ENCODE peak calls at places on chromosomes 6 and 20, in eight cellular contexts. T is GM06990, F is OCI-LY7, Z is mammary epithelial cell, S is WERI-Rb-1, W is coronary artery, Y is GM12865, P is transverse colon. E is an unnamed sample.

GRCh38 chr6:2770171-2770570 is 5.0 kb downstream of the WRNIP1 start:
- DNase-seq in P (no peak), S (no peak), Y (no peak), T (no peak), Z (no peak), W (no peak), F (no peak), E (no peak)

GRCh38 chr6:139443226-139444112 is 69.0 kb upstream of the CITED2 start:
- DNase-seq in W (no peak), Y (no peak), Z (no peak), S (no peak), P (no peak), F (no peak), T (no peak), E (no peak)

GRCh38 chr6:10964684-10965083 is 77.8 kb downstream of the SYCP2L start:
- DNase-seq in P (no peak), F (no peak), S (no peak), Z (no peak), T (no peak), W (no peak), Y (peak; percentile 75), E (no peak)

GRCh38 chr6:37809144-37809543 is 10.4 kb upstream of the ZFAND3 start:
- DNase-seq in P (no peak), S (no peak), Z (peak; percentile 23), T (no peak), W (no peak), Y (no peak), F (no peak), E (no peak)

GRCh38 chr20:10609726-10610125 is 64.1 kb downstream of the JAG1 start:
- DNase-seq in W (no peak), Y (no peak), Z (no peak), T (no peak), F (no peak), P (no peak), S (no peak), E (no peak)

GRCh38 chr6:105675715-105676397 is 273.0 kb upstream of the PREP start:
- DNase-seq in P (no peak), T (no peak), S (no peak), Z (peak; percentile 89), F (no peak), Y (peak; percentile 13), W (no peak), E (peak; percentile 3)

GRCh38 chr20:20450461-20451027 is 82.6 kb downstream of the INSM1 start:
- DNase-seq in Y (no peak), W (no peak), S (no peak), T (no peak), Z (no peak), P (no peak), F (no peak), E (no peak)

GRCh38 chr6:149863596-149863845 is 638 bp downstream of the LRP11 start:
- DNase-seq in S (no peak), T (no peak), P (no peak), Z (no peak), F (no peak), Y (no peak), W (no peak), E (no peak)

GRCh38 chr6:135522975-135523692 is 25.6 kb upstream of the AHI1 start:
- DNase-seq in S (no peak), W (no peak), P (no peak), T (no peak), F (no peak), Z (no peak), Y (no peak), E (no peak)

GRCh38 chr6:5580736-5581568 is 319.6 kb downstream of the FARS2 start:
- DNase-seq in T (no peak), F (peak; percentile 12), W (no peak), Y (peak; percentile 24), Z (no peak), S (no peak), P (no peak), E (peak; percentile 43)

GRCh38 chr20:33199026-33199425 is 18.1 kb upstream of the BPIFA3 start:
- DNase-seq in T (no peak), S (no peak), Z (no peak), P (no peak), W (no peak), F (no peak), Y (no peak), E (no peak)

GRCh38 chr6:299050-299980 is 7.0 kb downstream of the DUSP22 start:
- DNase-seq in P (no peak), Y (no peak), Z (no peak), S (no peak), W (peak; percentile 70), T (no peak), F (no peak), E (no peak)

GRCh38 chr6:96760153-96760687 is 77.1 kb downstream of the GPR63 start:
- DNase-seq in S (peak; percentile 18), T (no peak), Y (peak; percentile 8), W (no peak), P (no peak), F (peak; percentile 4), Z (no peak), E (peak; percentile 3)

GRCh38 chr6:107811591-107812218 is 12.4 kb downstream of the SCML4 start:
- DNase-seq in T (no peak), P (no peak), Y (no peak), F (no peak), W (peak; percentile 40), Z (peak; percentile 51), S (no peak), E (no peak)

GRCh38 chr20:46568570-46569129 is 18.2 kb upstream of the OCSTAMP start:
- DNase-seq in P (peak; percentile 69), F (no peak), W (no peak), T (no peak), S (no peak), Z (peak; percentile 19), Y (no peak), E (no peak)

GRCh38 chr6:24926639-24927038 is 9.1 kb downstream of the RIPOR2 start:
- DNase-seq in S (no peak), P (no peak), T (no peak), Y (no peak), F (no peak), W (no peak), Z (no peak), E (no peak)

GRCh38 chr6:24925661-24926060 is 10.1 kb downstream of the RIPOR2 start:
- DNase-seq in W (no peak), S (no peak), T (no peak), F (no peak), Z (no peak), Y (no peak), P (no peak), E (no peak)

GRCh38 chr6:24926192-24926591 is 9.6 kb downstream of the RIPOR2 start:
- DNase-seq in S (no peak), T (no peak), Y (no peak), Z (no peak), F (no peak), P (no peak), W (no peak), E (no peak)

GRCh38 chr6:24923885-24924401 is 11.8 kb downstream of the RIPOR2 start:
- DNase-seq in S (no peak), T (no peak), Z (no peak), W (no peak), F (no peak), P (no peak), Y (no peak), E (peak; percentile 51)

GRCh38 chr6:24924956-24925355 is 10.8 kb downstream of the RIPOR2 start:
- DNase-seq in P (no peak), Y (no peak), Z (peak; percentile 12), T (no peak), W (no peak), F (no peak), S (no peak), E (peak; percentile 75)
- TF ChIP-seq CTCF in P (no peak), Y (no peak), Z (no peak), T (no peak), W (no peak), F (no peak), S (no peak), E (no peak)

GRCh38 chr20:32035398-32035852 is 16.6 kb upstream of the HCK start:
- DNase-seq in F (peak; percentile 17), T (no peak), P (no peak), S (no peak), Y (peak; percentile 57), W (no peak), Z (no peak), E (no peak)
- TF ChIP-seq CTCF in F (no peak), T (no peak), P (no peak), S (no peak), Y (no peak), W (no peak), Z (no peak), E (no peak)

GRCh38 chr20:62395311-62396242 is 8.7 kb downstream of the RPS21 start:
- DNase-seq in S (no peak), Y (no peak), T (no peak), F (no peak), W (no peak), Z (no peak), P (no peak), E (no peak)
- TF ChIP-seq CTCF in S (no peak), Y (no peak), T (no peak), F (peak; percentile 70), W (no peak), Z (no peak), P (no peak), E (no peak)

GRCh38 chr20:17882834-17883591 is 85.6 kb downstream of the SNX5 start:
- DNase-seq in Z (no peak), Y (no peak), F (no peak), T (no peak), P (no peak), W (no peak), S (peak; percentile 62), E (no peak)

GRCh38 chr20:17882065-17882833 is 86.3 kb downstream of the SNX5 start:
- DNase-seq in W (no peak), Y (no peak), S (no peak), Z (peak; percentile 58), F (no peak), P (no peak), T (no peak), E (no peak)

GRCh38 chr20:17884318-17885003 is 84.1 kb downstream of the SNX5 start:
- DNase-seq in P (no peak), Z (peak; percentile 69), T (no peak), F (no peak), S (no peak), Y (no peak), W (no peak), E (no peak)

GRCh38 chr20:17885076-17885475 is 83.5 kb downstream of the SNX5 start:
- DNase-seq in P (no peak), F (no peak), Z (no peak), Y (no peak), T (no peak), S (no peak), W (no peak), E (no peak)

DNA sequence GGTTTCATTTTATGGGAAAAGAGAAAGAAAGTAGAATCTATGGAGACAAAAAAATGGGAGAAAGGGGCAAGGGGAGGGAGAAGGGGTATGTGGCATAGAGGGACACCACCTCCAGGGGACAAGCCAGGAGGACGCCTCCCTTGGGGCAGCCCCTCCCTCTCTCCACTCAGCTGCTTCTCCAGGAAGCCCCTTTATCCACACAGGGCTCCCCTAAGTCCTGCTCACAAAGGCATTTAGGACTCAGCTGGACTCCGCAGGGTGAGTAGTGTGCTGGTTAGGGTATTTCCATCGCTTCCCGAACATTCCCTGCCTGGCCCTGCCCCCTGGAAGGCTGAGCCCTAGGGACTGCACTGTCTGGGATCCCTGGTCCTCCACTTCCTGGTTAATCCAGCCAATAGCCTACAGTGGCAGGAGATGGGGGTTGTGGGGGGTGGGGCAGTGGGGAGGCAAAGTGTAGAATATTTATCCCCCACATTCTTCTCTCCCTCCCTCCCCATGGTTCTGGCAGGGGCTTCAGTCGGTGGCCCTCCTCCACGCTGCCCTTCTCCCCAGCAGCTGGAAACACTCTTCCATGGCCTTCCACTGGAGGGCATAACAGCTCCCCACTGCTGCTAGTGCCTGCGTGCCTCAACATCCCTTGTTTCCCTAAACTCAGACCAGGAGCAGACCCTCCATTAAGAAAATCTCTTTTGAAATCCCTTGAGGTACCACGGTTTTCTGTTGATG is 84.8 kb downstream of the SNX5 start:
- DNase-seq in S (no peak), Y (no peak), W (no peak), P (no peak), Z (no peak), T (no peak), F (no peak), E (no peak)
- TF ChIP-seq CTCF in S (peak; percentile 45), Y (no peak), W (no peak), P (no peak), Z (no peak), T (no peak), F (peak; percentile 23), E (no peak)